ENCODE peak calls at places on chromosome 6, in four cellular contexts. S, P, T and J are unnamed samples.

GRCh38 chr6:143368426-143368825 is 82.1 kb downstream of the ADAT2 start:
- DNase-seq in P (no peak), T (peak; percentile 45), S (no peak), J (peak; percentile 41)

GRCh38 chr6:129094147-129094546 is 211.2 kb downstream of the LAMA2 start:
- DNase-seq in P (no peak), T (no peak), S (no peak), J (no peak)

GRCh38 chr6:138509371-138509770 is 10.1 kb upstream of the NHSL1 start:
- DNase-seq in P (peak; percentile 43), S (peak; percentile 52), T (no peak), J (no peak)

GRCh38 chr6:41577865-41578713 is 31.9 kb downstream of the FOXP4 start:
- DNase-seq in T (no peak), S (peak; percentile 62), P (no peak), J (no peak)

GRCh38 chr6:118562959-118563358 is 14.9 kb downstream of the PLN start:
- DNase-seq in P (no peak), T (no peak), S (peak; percentile 24), J (no peak)

GRCh38 chr6:104400844-104401243 is 458.9 kb downstream of the HACE1 start:
- DNase-seq in T (no peak), P (no peak), S (no peak), J (no peak)

GRCh38 chr6:127952831-127953230 is 52.0 kb upstream of the THEMIS start:
- DNase-seq in P (no peak), T (no peak), S (peak; percentile 12), J (no peak)

GRCh38 chr6:167995302-167995701 is 2.2 kb upstream of the KIF25 start:
- DNase-seq in S (no peak), T (no peak), P (no peak), J (no peak)

GRCh38 chr6:98894810-98895209 is 52.9 kb downstream of the FBXL4 start:
- DNase-seq in S (no peak), T (no peak), P (no peak), J (no peak)

GRCh38 chr6:133300896-133301295 is 59.7 kb downstream of the EYA4 start:
- DNase-seq in S (no peak), T (no peak), P (no peak), J (no peak)

GRCh38 chr6:82484737-82485650 is 121.4 kb downstream of the TPBG start:
- DNase-seq in P (no peak), S (no peak), T (no peak), J (no peak)

GRCh38 chr6:154468760-154469159 is 41.7 kb downstream of the CNKSR3 start:
- DNase-seq in P (no peak), S (no peak), T (no peak), J (no peak)

GRCh38 chr6:30615958-30616810 is 859 bp downstream of the PPP1R10 start:
- DNase-seq in S (no peak), T (no peak), P (no peak), J (no peak)

GRCh38 chr6:73491371-73491770 is 29.5 kb downstream of the EEF1A1 start:
- DNase-seq in S (no peak), T (no peak), P (no peak), J (no peak)

GRCh38 chr6:159522877-159523547 is 170.0 kb downstream of the SOD2 start:
- DNase-seq in T (no peak), S (no peak), P (no peak), J (no peak)

GRCh38 chr6:37741757-37742400 is 44.2 kb upstream of the MDGA1 start:
- DNase-seq in P (peak; percentile 64), S (peak; percentile 37), T (no peak), J (no peak)

GRCh38 chr6:27139753-27140522 is 107.6 kb upstream of the PRSS16 start:
- DNase-seq in P (no peak), S (no peak), T (no peak), J (no peak)

GRCh38 chr6:30879684-30880427 is 4.5 kb upstream of the DDR1 start:
- DNase-seq in S (no peak), P (peak; percentile 7), T (no peak), J (no peak)

GRCh38 chr6:88535296-88535695 is 369.1 kb upstream of the CNR1 start:
- DNase-seq in S (no peak), P (no peak), T (no peak), J (no peak)

GRCh38 chr6:40197371-40197770 is 263.1 kb upstream of the MOCS1 start:
- DNase-seq in T (no peak), P (no peak), S (no peak), J (no peak)

GRCh38 chr6:35016417-35017221 is 124.5 kb downstream of the TCP11 start:
- DNase-seq in S (peak; percentile 38), P (no peak), T (no peak), J (no peak)

GRCh38 chr6:80439721-80440488 is 333.4 kb downstream of the BCKDHB start:
- DNase-seq in T (peak; percentile 78), S (no peak), P (no peak), J (peak; percentile 91)

GRCh38 chr6:151400473-151400872 is 9.1 kb upstream of the ZBTB2 start:
- DNase-seq in P (no peak), S (peak; percentile 38), T (no peak), J (peak; percentile 42)

GRCh38 chr6:42783177-42783875 is 1.5 kb downstream of the BICRAL start:
- DNase-seq in T (no peak), P (peak; percentile 57), S (peak; percentile 82), J (peak; percentile 40)

GRCh38 chr6:11423072-11423471 is 114.5 kb upstream of the TMEM170B start:
- DNase-seq in P (no peak), T (no peak), S (no peak), J (no peak)

GRCh38 chr6:37019065-37019450 is 13.6 kb downstream of the FGD2 start:
- DNase-seq in T (no peak), S (no peak), P (no peak), J (peak; percentile 37)

GRCh38 chr6:113645576-113645970 is 211.6 kb upstream of the MARCKS start:
- DNase-seq in T (peak; percentile 99), P (no peak), S (peak; percentile 79), J (peak; percentile 99)